ENCODE peak calls at places on chromosomes 5 and 9, in four cellular contexts. T, A, Z and E are unnamed samples.
A peak's percentile ranks its signal among the peaks of the same experiment; 100 is the strongest.

GRCh38 chr5:54756796-54757402 is 228.5 kb downstream of the ESM1 start:
- DNase-seq in A (no peak), T (no peak), Z (no peak), E (no peak)

GRCh38 chr9:124869986-124870560 is 8.1 kb downstream of the ARPC5L start:
- DNase-seq in A (no peak), Z (no peak), T (peak; percentile 80), E (no peak)

GRCh38 chr9:12464910-12465512 is 228.2 kb upstream of the TYRP1 start:
- DNase-seq in Z (peak; percentile 6), T (no peak), A (peak; percentile 68), E (no peak)

GRCh38 chr5:139745121-139745799 is 50.3 kb upstream of the PSD2 start:
- DNase-seq in A (no peak), Z (peak; percentile 52), T (no peak), E (no peak)

GRCh38 chr9:3732077-3733038 is 206.6 kb upstream of the RFX3 start:
- DNase-seq in Z (peak; percentile 51), T (peak; percentile 54), A (peak; percentile 87), E (no peak)

GRCh38 chr5:56094579-56095361 is 100.0 kb upstream of the IL6ST start:
- DNase-seq in T (peak; percentile 58), Z (no peak), A (no peak), E (no peak)

GRCh38 chr9:106728860-106729259 is 134.1 kb upstream of the ZNF462 start:
- DNase-seq in Z (no peak), A (no peak), T (no peak), E (no peak)

GRCh38 chr5:114857951-114858401 is 311.7 kb downstream of the TRIM36 start:
- DNase-seq in Z (no peak), T (no peak), A (peak; percentile 9), E (no peak)

GRCh38 chr9:127029548-127029947 is 92.9 kb downstream of the ANGPTL2 start:
- DNase-seq in Z (no peak), A (no peak), T (no peak), E (no peak)

GRCh38 chr5:176735383-176736265 is 74.7 kb upstream of the UNC5A start:
- DNase-seq in T (no peak), Z (no peak), A (peak; percentile 0), E (no peak)

GRCh38 chr9:86978413-86978812 is 31.1 kb upstream of the GAS1 start:
- DNase-seq in A (no peak), Z (no peak), T (no peak), E (no peak)

GRCh38 chr9:17600962-17601593 is 22.2 kb downstream of the SH3GL2 start:
- DNase-seq in T (no peak), Z (no peak), A (no peak), E (no peak)

GRCh38 chr5:96431376-96432244 is 1.4 kb downstream of the PCSK1 start:
- DNase-seq in Z (no peak), A (no peak), T (peak; percentile 10), E (no peak)